ENCODE peak calls at places on chromosomes 7 and 10, in seven cellular contexts. J, O, P, Y, Q, A and M are unnamed samples.

GRCh38 chr7:77904252-77904651 is 105.7 kb downstream of the PHTF2 start:
- DNase-seq in J (no peak), O (no peak), P (no peak), Y (no peak), Q (no peak), A (no peak), M (no peak)

GRCh38 chr10:75405201-75406143 is 3.9 kb upstream of the ZNF503 start:
- DNase-seq in J (peak; percentile 74), O (no peak), P (peak; percentile 77), Y (no peak), Q (no peak), A (peak; percentile 59), M (no peak)

GRCh38 chr10:32577448-32577847 is 131.5 kb downstream of the CCDC7 start:
- DNase-seq in J (no peak), O (no peak), P (no peak), Y (no peak), Q (no peak), A (no peak), M (no peak)

GRCh38 chr7:152464312-152465117 is 28.7 kb upstream of the KMT2C start:
- DNase-seq in J (peak; percentile 93), O (peak; percentile 53), P (peak; percentile 95), Y (peak; percentile 90), Q (peak; percentile 33), A (peak; percentile 73), M (peak; percentile 94)

GRCh38 chr10:33810986-33811385 is 476.5 kb upstream of the NRP1 start:
- DNase-seq in J (no peak), O (no peak), P (no peak), Y (no peak), Q (no peak), A (no peak), M (no peak)

GRCh38 chr7:22061781-22062180 is 116.1 kb upstream of the CDCA7L start:
- DNase-seq in J (no peak), O (no peak), P (no peak), Y (no peak), Q (peak; percentile 52), A (no peak), M (no peak)

GRCh38 chr10:10078476-10078875 is 939.2 kb upstream of the CELF2 start:
- DNase-seq in J (peak; percentile 52), O (no peak), P (no peak), Y (no peak), Q (no peak), A (no peak), M (no peak)

GRCh38 chr7:86939197-86939814 is 120.1 kb downstream of the ELAPOR2 start:
- DNase-seq in J (peak; percentile 50), O (peak; percentile 32), P (peak; percentile 94), Y (no peak), Q (peak; percentile 3), A (peak; percentile 32), M (no peak)

GRCh38 chr10:132579027-132579859 is 41.7 kb downstream of the INPP5A start:
- DNase-seq in J (peak; percentile 45), O (no peak), P (no peak), Y (no peak), Q (no peak), A (no peak), M (no peak)

GRCh38 chr7:133114519-133114918 is 32.6 kb upstream of the CHCHD3 start:
- DNase-seq in J (no peak), O (no peak), P (no peak), Y (no peak), Q (no peak), A (no peak), M (no peak)

GRCh38 chr7:44291066-44291732 is 34.2 kb downstream of the CAMK2B start:
- DNase-seq in J (no peak), O (peak; percentile 0), P (no peak), Y (peak; percentile 91), Q (no peak), A (peak; percentile 5), M (peak; percentile 84)

GRCh38 chr10:6973904-6974303 is 393.8 kb upstream of the PRKCQ start:
- DNase-seq in J (no peak), O (no peak), P (no peak), Y (no peak), Q (no peak), A (no peak), M (no peak)

GRCh38 chr7:117364204-117364755 is 41.4 kb upstream of the WNT2 start:
- DNase-seq in J (no peak), O (no peak), P (no peak), Y (no peak), Q (no peak), A (no peak), M (no peak)

GRCh38 chr7:105765846-105766245 is 110.6 kb downstream of the ATXN7L1 start:
- DNase-seq in J (no peak), O (no peak), P (no peak), Y (no peak), Q (no peak), A (no peak), M (no peak)

GRCh38 chr7:39460486-39460885 is 105.7 kb upstream of the YAE1 start:
- DNase-seq in J (no peak), O (no peak), P (no peak), Y (no peak), Q (no peak), A (no peak), M (no peak)

GRCh38 chr10:113305871-113306270 is 247.0 kb upstream of the HABP2 start:
- DNase-seq in J (no peak), O (no peak), P (no peak), Y (no peak), Q (no peak), A (no peak), M (no peak)

GRCh38 chr10:97222346-97222961 is 36.7 kb upstream of the SLIT1 start:
- DNase-seq in J (peak; percentile 69), O (peak; percentile 54), P (peak; percentile 80), Y (no peak), Q (no peak), A (no peak), M (no peak)

GRCh38 chr10:124318076-124318475 is 100.6 kb downstream of the OAT start:
- DNase-seq in J (no peak), O (no peak), P (no peak), Y (no peak), Q (no peak), A (no peak), M (peak; percentile 73)